ENCODE peak calls at places on chromosomes 5 and 9, in eight cellular contexts. A, P, F, R, Q, Y, Z and N are unnamed samples. For H3K4me1, the result is how much of the 10 kb centered on the place peaks cover.

GRCh38 chr9:113600871-113601545 is 137.5 kb downstream of the RGS3 start:
- DNase-seq in Q (no peak), P (peak), R (no peak), F (no peak), Y (no peak), Z (peak), A (no peak), N (no peak)

GRCh38 chr9:69395718-69396117 is 70.7 kb downstream of the ENTREP1 start:
- DNase-seq in Z (no peak), P (no peak), Q (no peak), Y (no peak), R (no peak), A (no peak), F (no peak), N (no peak)

GRCh38 chr5:50744761-50745160 is 78.3 kb downstream of the PARP8 start:
- DNase-seq in R (peak), P (no peak), Z (no peak), Y (no peak), Q (no peak), F (no peak), A (no peak), N (no peak)

GRCh38 chr5:172935096-172935495 is 24.1 kb upstream of the RPL26L1 start:
- DNase-seq in P (no peak), A (no peak), F (no peak), R (no peak), Z (no peak), Q (no peak), Y (no peak), N (no peak)

GRCh38 chr9:110763568-110763967 is 95.0 kb downstream of the MUSK start:
- DNase-seq in Z (no peak), Q (no peak), P (no peak), Y (peak), A (no peak), F (no peak), R (no peak), N (no peak)

GRCh38 chr5:56608216-56608925 is 207.0 kb upstream of the MAP3K1 start:
- DNase-seq in Z (peak), R (peak), P (no peak), F (no peak), Q (peak), Y (peak), A (no peak), N (no peak)

GRCh38 chr5:71939452-71939932 is 167.8 kb upstream of the MAP1B start:
- DNase-seq in Y (no peak), A (no peak), R (no peak), P (no peak), F (no peak), Z (no peak), Q (no peak), N (no peak)

GRCh38 chr5:160747559-160747958 is 104.5 kb downstream of the ATP10B start:
- DNase-seq in F (no peak), Y (no peak), Z (no peak), Q (no peak), A (no peak), P (no peak), R (no peak), N (no peak)

GRCh38 chr5:129112295-129112694 is 17.7 kb downstream of the ISOC1 start:
- DNase-seq in Z (no peak), Y (no peak), Q (no peak), P (no peak), R (peak), F (no peak), A (no peak), N (no peak)

GRCh38 chr5:79842991-79843390 is 148.1 kb downstream of the MTX3 start:
- DNase-seq in R (no peak), Z (no peak), A (no peak), F (no peak), Q (no peak), P (no peak), Y (no peak), N (no peak)

GRCh38 chr5:140346348-140347221 is at the start of gene HBEGF:
- DNase-seq in F (peak), Y (peak), P (peak), Q (peak), Z (peak), R (peak), A (peak), N (peak)
- TF ChIP-seq POLR2A in F (peak), Y (peak), P (peak), Q (no peak), Z (no peak), R (peak), A (peak), N (peak)

DNA sequence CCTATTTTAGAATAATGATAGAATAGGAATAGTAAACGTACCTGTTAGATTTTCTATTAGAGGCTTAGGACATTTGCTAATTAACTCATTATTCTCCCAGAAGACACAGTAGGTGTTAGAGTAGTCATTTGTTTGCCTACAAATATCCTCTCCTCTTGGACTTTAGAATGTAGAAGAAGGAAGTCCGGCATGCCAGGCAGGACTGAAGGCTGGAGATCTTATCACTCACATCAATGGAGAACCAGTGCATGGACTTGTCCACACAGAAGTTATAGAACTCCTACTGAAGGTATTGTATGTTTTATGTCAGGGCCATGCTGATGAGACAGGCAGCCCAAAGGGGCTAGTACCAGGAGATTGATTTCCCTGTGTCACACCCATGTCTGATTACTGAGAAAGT is 43.3 kb downstream of the CD180 start:
- DNase-seq in Y (no peak), A (no peak), P (no peak), R (no peak), Q (no peak), Z (no peak), F (no peak), N (no peak)
- H3K27ac ChIP-seq in Y (no peak), A (no peak), P (no peak), R (no peak), Q (no peak), Z (no peak), F (no peak), N (no peak)

DNA sequence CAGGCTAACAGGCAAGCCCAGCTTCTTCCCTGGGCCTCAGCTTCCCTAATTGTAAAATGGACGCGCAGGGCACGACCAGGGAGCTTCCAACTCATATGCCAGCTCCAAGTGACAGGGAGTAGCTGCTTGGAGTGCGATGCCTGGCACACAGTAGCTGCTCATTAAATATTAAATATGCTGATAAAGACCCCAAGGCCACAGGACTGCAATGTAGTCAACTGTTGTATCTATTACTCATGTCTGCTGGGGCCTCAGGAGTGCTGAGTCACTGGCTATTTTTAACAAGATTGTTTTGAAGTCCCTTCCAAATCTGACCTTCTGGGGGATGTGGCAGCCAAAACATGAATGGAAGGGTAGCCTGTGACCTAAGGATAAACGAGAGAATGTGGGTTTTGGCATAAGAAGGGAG is 17.7 kb downstream of the TNIP1 start:
- DNase-seq in Z (peak), F (peak), A (no peak), P (no peak), Y (no peak), R (peak), Q (no peak), N (no peak)
- H3K4me1 ChIP-seq in Z (half or more), F (under half), A (half or more), P (under half), Y (under half), R (under half), Q (half or more), N (under half)

GRCh38 chr5:139684350-139684880 is 36.3 kb downstream of the CXXC5 start:
- DNase-seq in Y (no peak), P (no peak), R (no peak), F (no peak), Z (no peak), A (no peak), Q (no peak), N (no peak)
- TF ChIP-seq POLR2A in Y (no peak), P (no peak), R (no peak), F (peak), Z (no peak), A (no peak), Q (no peak), N (no peak)

GRCh38 chr5:171739246-171739645 is 46.4 kb upstream of the SMIM23 start:
- DNase-seq in Y (no peak), A (no peak), R (no peak), P (no peak), F (no peak), Q (no peak), Z (no peak), N (no peak)

GRCh38 chr5:171743786-171744076 is 41.9 kb upstream of the SMIM23 start:
- DNase-seq in Y (no peak), A (no peak), Z (no peak), F (no peak), P (no peak), R (no peak), Q (no peak), N (no peak)

GRCh38 chr5:171736976-171737848 is 48.4 kb upstream of the SMIM23 start:
- DNase-seq in Q (peak), F (no peak), Y (peak), R (no peak), Z (no peak), A (no peak), P (peak), N (no peak)

GRCh38 chr5:171738501-171738900 is 47.1 kb upstream of the SMIM23 start:
- DNase-seq in F (no peak), R (no peak), Y (no peak), P (no peak), Q (no peak), Z (no peak), A (no peak), N (no peak)
- H3K27ac ChIP-seq in F (no peak), R (no peak), Y (no peak), P (no peak), Q (no peak), Z (no peak), A (no peak), N (no peak)

DNA sequence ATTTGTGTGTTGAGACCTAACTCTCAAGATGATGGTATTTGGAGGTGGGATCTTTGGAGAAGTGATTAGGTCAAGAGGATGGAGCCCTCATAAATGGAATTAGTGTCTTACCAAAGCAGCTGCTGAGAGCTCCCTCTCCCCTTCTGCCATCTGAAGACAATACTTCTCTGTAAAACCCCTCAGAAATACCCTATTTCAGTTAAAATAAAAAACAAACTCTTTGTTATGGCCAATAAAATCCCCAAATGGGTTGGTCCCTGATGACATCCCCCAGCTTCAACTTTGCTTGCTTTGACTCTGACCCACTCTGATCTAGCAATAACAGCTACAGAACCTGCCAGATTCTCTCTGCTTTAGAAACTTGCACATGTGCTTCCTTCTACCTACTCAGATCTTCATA is 100.9 kb downstream of the SNCAIP start:
- DNase-seq in R (no peak), Z (no peak), P (no peak), A (no peak), F (no peak), Y (no peak), Q (no peak), N (no peak)
- H3K4me1 ChIP-seq in R (under half), Z (under half), P (under half), A (under half), F (under half), Y (under half), Q (under half), N (under half)

DNA sequence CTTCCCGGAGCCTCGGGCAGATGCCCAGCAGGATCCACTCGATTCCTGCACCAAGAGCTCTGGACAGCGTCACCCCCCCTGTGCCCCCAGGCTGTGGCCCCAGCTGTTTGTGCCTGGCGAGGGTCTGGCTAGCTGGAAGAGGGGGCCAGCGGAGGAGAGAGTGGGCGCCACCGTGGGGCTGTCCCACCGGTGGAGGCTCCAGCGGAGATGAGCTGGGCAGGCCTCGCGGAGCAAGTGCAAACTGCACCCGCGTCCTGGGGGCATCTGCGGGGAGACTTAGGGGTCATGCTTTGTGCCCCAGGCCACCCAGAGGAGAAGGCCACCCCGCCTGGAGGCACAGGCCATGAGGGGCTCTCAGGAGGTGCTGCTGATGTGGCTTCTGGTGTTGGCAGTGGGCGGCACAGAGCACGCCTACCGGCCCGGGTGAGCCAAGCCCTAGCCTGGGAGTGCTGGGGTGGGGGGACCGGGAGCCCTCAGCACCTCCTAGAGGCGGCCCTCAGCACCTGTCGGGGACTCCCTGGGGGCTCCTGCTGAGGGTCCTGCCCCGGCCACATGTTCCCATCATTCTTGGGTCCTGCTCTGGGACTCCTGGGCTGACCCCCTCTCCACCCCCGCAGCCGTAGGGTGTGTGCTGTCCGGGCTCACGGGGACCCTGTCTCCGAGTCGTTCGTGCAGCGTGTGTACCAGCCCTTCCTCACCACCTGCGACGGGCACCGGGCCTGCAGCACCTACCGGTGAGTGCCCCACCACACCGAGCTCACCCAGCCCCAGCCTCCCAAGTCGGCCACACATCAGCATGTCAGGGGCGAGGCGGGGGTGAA is 5.4 kb downstream of the EGFL7 start:
- DNase-seq in F (peak), Z (no peak), Y (no peak), A (no peak), Q (no peak), P (no peak), R (no peak), N (no peak)
- TF ChIP-seq POLR2A in F (peak), Z (no peak), Y (no peak), A (no peak), Q (no peak), P (no peak), R (no peak), N (no peak)

DNA sequence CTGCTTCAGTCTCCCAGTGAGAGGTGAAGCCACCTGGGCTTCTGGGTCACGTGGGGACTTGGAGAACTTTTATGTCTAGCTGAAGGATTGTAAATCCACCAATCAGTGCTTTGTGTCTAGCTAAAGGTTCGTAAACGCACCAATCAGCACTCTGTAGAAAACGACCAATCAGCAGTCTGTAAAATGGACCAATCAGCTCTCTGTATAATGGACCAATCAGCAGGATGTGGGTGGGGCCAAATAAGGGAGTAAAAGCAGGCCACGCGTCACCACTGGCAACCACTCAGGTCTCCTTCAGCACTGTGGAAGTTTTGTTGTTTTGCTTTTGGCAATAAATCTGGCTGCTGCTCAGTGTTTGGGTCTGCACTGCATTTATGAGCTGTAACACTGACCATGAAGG is 69.1 kb upstream of the NREP start:
- DNase-seq in Q (no peak), Z (no peak), Y (no peak), A (no peak), R (no peak), P (no peak), F (no peak), N (no peak)
- H3K27ac ChIP-seq in Q (no peak), Z (no peak), Y (no peak), A (no peak), R (no peak), P (no peak), F (no peak), N (no peak)

GRCh38 chr5:176529824-176530195 is 7.4 kb downstream of the RNF44 start:
- DNase-seq in F (no peak), A (no peak), R (no peak), Z (peak), Y (no peak), P (no peak), Q (peak), N (no peak)

GRCh38 chr5:176532795-176533194 is 4.4 kb downstream of the RNF44 start:
- DNase-seq in Q (no peak), R (no peak), Y (no peak), P (no peak), Z (peak), F (no peak), A (no peak), N (no peak)

GRCh38 chr5:176531902-176532493 is 5.2 kb downstream of the RNF44 start:
- DNase-seq in F (no peak), P (no peak), Y (no peak), A (no peak), R (no peak), Q (no peak), Z (peak), N (no peak)

GRCh38 chr5:176530406-176530982 is 6.7 kb downstream of the RNF44 start:
- DNase-seq in Q (no peak), R (no peak), Z (peak), Y (peak), F (no peak), A (no peak), P (no peak), N (no peak)

GRCh38 chr5:176530983-176531901 is 6.0 kb downstream of the RNF44 start:
- DNase-seq in Z (peak), F (no peak), A (peak), P (no peak), Q (no peak), Y (peak), R (peak), N (no peak)
- H3K4me1 ChIP-seq in Z (half or more), F (under half), A (half or more), P (under half), Q (under half), Y (under half), R (under half), N (under half)